ENCODE peak calls at places on chromosomes 6 and 20, in six cellular contexts. One of them, this sample, is unnamed.
A peak's percentile ranks its signal among the peaks of the same experiment; 100 is the strongest.

GRCh38 chr6:110232456-110232855 is 52.2 kb downstream of the CDC40 start:
- DNase-seq in WTC11: no peak
- DNase-seq in H1: no peak
- DNase-seq in K562: no peak
- DNase-seq in HCT116: no peak
- DNase-seq in GM12878: no peak
- DNase-seq in this sample: no peak

GRCh38 chr20:64044484-64045247 is 4.8 kb downstream of the SOX18 start:
- DNase-seq in WTC11: no peak
- DNase-seq in H1: no peak
- DNase-seq in K562: no peak
- DNase-seq in HCT116: peak; percentile 29
- DNase-seq in GM12878: no peak
- DNase-seq in this sample: no peak

GRCh38 chr6:29941476-29941875 is 856 bp upstream of the HLA-A start:
- DNase-seq in WTC11: no peak
- DNase-seq in H1: no peak
- DNase-seq in K562: no peak
- DNase-seq in HCT116: no peak
- DNase-seq in GM12878: no peak
- DNase-seq in this sample: no peak

GRCh38 chr20:53839423-53840176 is 230.8 kb downstream of the BCAS1 start:
- DNase-seq in WTC11: no peak
- DNase-seq in H1: no peak
- DNase-seq in K562: no peak
- DNase-seq in HCT116: no peak
- DNase-seq in GM12878: peak; percentile 96
- DNase-seq in this sample: no peak

GRCh38 chr6:79813143-79813542 is 134.2 kb downstream of the ELOVL4 start:
- DNase-seq in WTC11: no peak
- DNase-seq in H1: no peak
- DNase-seq in K562: no peak
- DNase-seq in HCT116: no peak
- DNase-seq in GM12878: no peak
- DNase-seq in this sample: no peak

GRCh38 chr20:18506744-18507143 is 996 bp upstream of the SEC23B start:
- DNase-seq in WTC11: no peak
- DNase-seq in H1: no peak
- DNase-seq in K562: no peak
- DNase-seq in HCT116: no peak
- DNase-seq in GM12878: no peak
- DNase-seq in this sample: no peak

GRCh38 chr6:142323377-142323776 is 21.6 kb downstream of the ADGRG6 start:
- DNase-seq in WTC11: no peak
- DNase-seq in H1: no peak
- DNase-seq in K562: no peak
- DNase-seq in HCT116: no peak
- DNase-seq in GM12878: no peak
- DNase-seq in this sample: peak; percentile 96

GRCh38 chr20:59948828-59949720 is 8.9 kb downstream of the FAM217B start:
- DNase-seq in WTC11: no peak
- DNase-seq in H1: no peak
- DNase-seq in K562: no peak
- DNase-seq in HCT116: peak; percentile 29
- DNase-seq in GM12878: no peak
- DNase-seq in this sample: peak; percentile 63

GRCh38 chr6:118324081-118324480 is 224.0 kb upstream of the PLN start:
- DNase-seq in WTC11: peak; percentile 15
- DNase-seq in H1: no peak
- DNase-seq in K562: no peak
- DNase-seq in HCT116: no peak
- DNase-seq in GM12878: no peak
- DNase-seq in this sample: no peak

GRCh38 chr6:143556529-143556928 is 45.0 kb upstream of the FUCA2 start:
- DNase-seq in WTC11: no peak
- DNase-seq in H1: peak; percentile 32
- DNase-seq in K562: no peak
- DNase-seq in HCT116: no peak
- DNase-seq in GM12878: no peak
- DNase-seq in this sample: no peak

GRCh38 chr20:53853451-53853713 is 217.0 kb downstream of the BCAS1 start:
- DNase-seq in WTC11: no peak
- DNase-seq in H1: no peak
- DNase-seq in K562: no peak
- DNase-seq in HCT116: no peak
- DNase-seq in GM12878: no peak
- DNase-seq in this sample: no peak

GRCh38 chr6:150006961-150007464 is 18.3 kb downstream of the RAET1L start:
- DNase-seq in WTC11: no peak
- DNase-seq in H1: peak; percentile 55
- DNase-seq in K562: peak; percentile 50
- DNase-seq in HCT116: no peak
- DNase-seq in GM12878: no peak
- DNase-seq in this sample: no peak

GRCh38 chr6:103819509-103819908 is 1040.2 kb downstream of the HACE1 start:
- DNase-seq in WTC11: no peak
- DNase-seq in H1: no peak
- DNase-seq in K562: no peak
- DNase-seq in HCT116: no peak
- DNase-seq in GM12878: no peak
- DNase-seq in this sample: no peak

GRCh38 chr6:119430820-119431219 is 81.3 kb upstream of the MAN1A1 start:
- DNase-seq in WTC11: no peak
- DNase-seq in H1: no peak
- DNase-seq in K562: no peak
- DNase-seq in HCT116: no peak
- DNase-seq in GM12878: no peak
- DNase-seq in this sample: no peak

GRCh38 chr6:33874136-33874535 is 70.3 kb upstream of the MLN start:
- DNase-seq in WTC11: no peak
- DNase-seq in H1: no peak
- DNase-seq in K562: no peak
- DNase-seq in HCT116: no peak
- DNase-seq in GM12878: no peak
- DNase-seq in this sample: no peak

GRCh38 chr6:164753517-164753916 is 555.9 kb downstream of the C6orf118 start:
- DNase-seq in WTC11: no peak
- DNase-seq in H1: no peak
- DNase-seq in K562: no peak
- DNase-seq in HCT116: peak; percentile 13
- DNase-seq in GM12878: no peak
- DNase-seq in this sample: no peak

GRCh38 chr20:46199198-46199597 is 81.1 kb downstream of the CD40 start:
- DNase-seq in WTC11: peak; percentile 86
- DNase-seq in H1: peak; percentile 95
- DNase-seq in K562: peak; percentile 80
- DNase-seq in HCT116: no peak
- DNase-seq in GM12878: no peak
- DNase-seq in this sample: no peak

GRCh38 chr6:20542927-20543602 is 8.8 kb downstream of the CDKAL1 start:
- DNase-seq in WTC11: no peak
- DNase-seq in H1: no peak
- DNase-seq in K562: no peak
- DNase-seq in HCT116: no peak
- DNase-seq in GM12878: peak; percentile 85
- DNase-seq in this sample: peak; percentile 76

GRCh38 chr20:25195962-25196700 is 619 bp downstream of the ENTPD6 start:
- DNase-seq in WTC11: peak; percentile 61
- DNase-seq in H1: peak; percentile 74
- DNase-seq in K562: no peak
- DNase-seq in HCT116: peak; percentile 28
- DNase-seq in GM12878: no peak
- DNase-seq in this sample: peak; percentile 42

GRCh38 chr6:121319112-121319553 is 15.1 kb downstream of the TBC1D32 start:
- DNase-seq in WTC11: no peak
- DNase-seq in H1: peak; percentile 48
- DNase-seq in K562: no peak
- DNase-seq in HCT116: no peak
- DNase-seq in GM12878: no peak
- DNase-seq in this sample: peak; percentile 41

GRCh38 chr6:32954983-32955802 is 2.3 kb upstream of the HLA-DMA start:
- DNase-seq in WTC11: peak; percentile 53
- DNase-seq in H1: peak; percentile 54
- DNase-seq in K562: no peak
- DNase-seq in HCT116: no peak
- DNase-seq in GM12878: no peak
- DNase-seq in this sample: peak; percentile 39

DNA sequence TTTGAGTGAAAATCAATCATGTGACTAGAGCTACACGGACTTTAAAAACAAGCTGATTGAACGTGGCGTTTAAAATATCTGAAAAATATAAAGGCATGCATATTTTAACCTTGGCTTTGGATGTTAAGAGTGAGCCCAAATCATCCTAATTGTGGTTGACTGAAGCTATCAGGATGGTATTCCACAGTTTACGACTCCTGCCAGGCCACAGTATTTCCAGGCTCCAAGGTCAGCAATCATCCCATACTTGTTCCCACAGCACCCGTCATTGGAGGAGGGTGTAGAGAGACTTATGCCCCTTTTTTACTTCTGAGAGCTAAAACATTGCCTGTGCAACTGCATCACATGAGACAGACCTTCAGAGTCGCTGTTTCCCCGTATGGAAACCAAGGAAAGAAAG is 43.2 kb upstream of the TMX4 start:
- DNase-seq in WTC11: no peak
- DNase-seq in H1: no peak
- DNase-seq in K562: no peak
- DNase-seq in HCT116: no peak
- DNase-seq in GM12878: no peak
- DNase-seq in this sample: no peak
- TF ChIP-seq ATF3 in WTC11: no peak
- TF ChIP-seq ATF3 in H1: no peak
- TF ChIP-seq ATF3 in K562: no peak
- TF ChIP-seq ATF3 in HCT116: no peak
- TF ChIP-seq ATF3 in GM12878: no peak
- TF ChIP-seq ATF3 in this sample: no peak

GRCh38 chr6:3610206-3610605 is 141.3 kb downstream of the PXDC1 start:
- DNase-seq in WTC11: no peak
- DNase-seq in H1: no peak
- DNase-seq in K562: no peak
- DNase-seq in HCT116: no peak
- DNase-seq in GM12878: no peak
- DNase-seq in this sample: no peak
- TF ChIP-seq ATF3 in WTC11: no peak
- TF ChIP-seq ATF3 in H1: no peak
- TF ChIP-seq ATF3 in K562: no peak
- TF ChIP-seq ATF3 in HCT116: no peak
- TF ChIP-seq ATF3 in GM12878: no peak
- TF ChIP-seq ATF3 in this sample: no peak

DNA sequence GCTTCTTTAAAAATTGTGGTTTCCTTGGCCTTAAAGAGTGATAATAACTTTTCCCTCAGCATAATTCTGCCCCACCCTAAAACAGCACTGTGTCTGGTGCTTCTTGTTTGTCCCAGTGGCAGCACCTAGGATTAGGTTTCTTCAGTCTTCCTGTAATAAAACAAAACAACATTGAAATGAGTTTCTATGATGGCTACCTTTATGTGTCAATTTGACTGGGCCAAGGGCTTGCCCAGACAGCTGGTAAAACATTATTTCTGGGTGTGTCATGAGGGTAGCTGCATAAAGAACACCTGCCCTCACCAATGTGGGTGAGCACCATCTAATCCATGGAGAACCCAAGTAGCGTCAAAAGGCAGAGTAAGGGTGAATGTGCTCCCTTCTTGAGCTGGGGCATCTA is 117.8 kb downstream of the QRSL1 start:
- DNase-seq in WTC11: no peak
- DNase-seq in H1: no peak
- DNase-seq in K562: no peak
- DNase-seq in HCT116: no peak
- DNase-seq in GM12878: no peak
- DNase-seq in this sample: no peak
- TF ChIP-seq ATF3 in WTC11: no peak
- TF ChIP-seq ATF3 in H1: no peak
- TF ChIP-seq ATF3 in K562: no peak
- TF ChIP-seq ATF3 in HCT116: no peak
- TF ChIP-seq ATF3 in GM12878: no peak
- TF ChIP-seq ATF3 in this sample: no peak

GRCh38 chr20:37994512-37994911 is 38.7 kb downstream of the TTI1 start:
- DNase-seq in WTC11: no peak
- DNase-seq in H1: no peak
- DNase-seq in K562: no peak
- DNase-seq in HCT116: no peak
- DNase-seq in GM12878: no peak
- DNase-seq in this sample: peak; percentile 43

GRCh38 chr20:37991506-37992302 is 41.6 kb downstream of the TTI1 start:
- DNase-seq in WTC11: no peak
- DNase-seq in H1: no peak
- DNase-seq in K562: no peak
- DNase-seq in HCT116: no peak
- DNase-seq in GM12878: no peak
- DNase-seq in this sample: no peak

GRCh38 chr20:37990571-37991151 is 42.6 kb downstream of the TTI1 start:
- DNase-seq in WTC11: no peak
- DNase-seq in H1: no peak
- DNase-seq in K562: no peak
- DNase-seq in HCT116: no peak
- DNase-seq in GM12878: peak; percentile 84
- DNase-seq in this sample: peak; percentile 40

GRCh38 chr20:37995856-37996625 is 37.2 kb downstream of the TTI1 start:
- DNase-seq in WTC11: no peak
- DNase-seq in H1: no peak
- DNase-seq in K562: no peak
- DNase-seq in HCT116: no peak
- DNase-seq in GM12878: no peak
- DNase-seq in this sample: no peak

GRCh38 chr20:37992802-37993538 is 40.3 kb downstream of the TTI1 start:
- DNase-seq in WTC11: no peak
- DNase-seq in H1: no peak
- DNase-seq in K562: peak; percentile 78
- DNase-seq in HCT116: no peak
- DNase-seq in GM12878: no peak
- DNase-seq in this sample: peak; percentile 55
- TF ChIP-seq ATF3 in WTC11: no peak
- TF ChIP-seq ATF3 in H1: no peak
- TF ChIP-seq ATF3 in K562: no peak
- TF ChIP-seq ATF3 in HCT116: no peak
- TF ChIP-seq ATF3 in GM12878: no peak
- TF ChIP-seq ATF3 in this sample: no peak

GRCh38 chr6:169251371-169251802 is 2.3 kb downstream of the THBS2 start:
- DNase-seq in WTC11: no peak
- DNase-seq in H1: no peak
- DNase-seq in K562: no peak
- DNase-seq in HCT116: no peak
- DNase-seq in GM12878: no peak
- DNase-seq in this sample: no peak
- TF ChIP-seq ATF3 in WTC11: no peak
- TF ChIP-seq ATF3 in H1: no peak
- TF ChIP-seq ATF3 in K562: no peak
- TF ChIP-seq ATF3 in HCT116: no peak
- TF ChIP-seq ATF3 in GM12878: no peak
- TF ChIP-seq ATF3 in this sample: no peak

This sample was measured in HepG2.